ENCODE peak calls at places on chromosome 19, in six cellular contexts. E is IMR-90, C is H9, O is trophoblast cell, Z is H1, D is mesenchymal stem cell. T is an unnamed sample.

GRCh38 chr19:17676295-17676694 is 11.9 kb downstream of the UNC13A start:
- DNase-seq in E (no peak), C (no peak), O (no peak), Z (no peak), D (no peak), T (no peak)

GRCh38 chr19:4916292-4917082 is 7.2 kb downstream of the UHRF1 start:
- DNase-seq in E (no peak), C (no peak), O (no peak), Z (no peak), D (no peak), T (no peak)

GRCh38 chr19:35223856-35224505 is 4.6 kb downstream of the FAM187B start:
- DNase-seq in E (no peak), C (no peak), O (no peak), Z (no peak), D (no peak), T (no peak)

GRCh38 chr19:18629166-18630088 is 7.4 kb upstream of the KLHL26 start:
- DNase-seq in E (no peak), C (no peak), O (no peak), Z (no peak), D (no peak), T (no peak)

GRCh38 chr19:58154287-58154678 is 3.7 kb upstream of the ZNF329 start:
- DNase-seq in E (peak), C (peak), O (peak), Z (no peak), D (peak), T (no peak)

GRCh38 chr19:34500656-34501120 is 19.1 kb downstream of the WTIP start:
- DNase-seq in E (no peak), C (no peak), O (no peak), Z (no peak), D (no peak), T (no peak)

GRCh38 chr19:34485831-34486230 is 4.3 kb downstream of the WTIP start:
- DNase-seq in E (no peak), C (no peak), O (no peak), Z (no peak), D (no peak), T (no peak)

GRCh38 chr19:7980168-7980567 is 25.3 kb downstream of the ELAVL1 start:
- DNase-seq in E (no peak), C (no peak), O (no peak), Z (no peak), D (no peak), T (no peak)

GRCh38 chr19:31232220-31232619 is 117.0 kb downstream of the TSHZ3 start:
- DNase-seq in E (peak), C (no peak), O (no peak), Z (no peak), D (peak), T (no peak)

GRCh38 chr19:57099199-57099661 is 20.6 kb upstream of the USP29 start:
- DNase-seq in E (peak), C (peak), O (peak), Z (no peak), D (no peak), T (peak)

GRCh38 chr19:512548-513365 is 5.5 kb downstream of the TPGS1 start:
- DNase-seq in E (no peak), C (no peak), O (no peak), Z (no peak), D (no peak), T (no peak)

GRCh38 chr19:898663-899062 is 5.4 kb downstream of the RNU6-9 start:
- DNase-seq in E (no peak), C (no peak), O (no peak), Z (no peak), D (no peak), T (no peak)

GRCh38 chr19:6218497-6219146 is 61.2 kb downstream of the MLLT1 start:
- DNase-seq in E (peak), C (peak), O (peak), Z (peak), D (peak), T (peak)

GRCh38 chr19:3670258-3670795 is 29.9 kb downstream of the PIP5K1C start:
- DNase-seq in E (peak), C (no peak), O (peak), Z (no peak), D (peak), T (no peak)

GRCh38 chr19:35295792-35296462 is 4.0 kb downstream of the MAG start:
- DNase-seq in E (no peak), C (peak), O (no peak), Z (no peak), D (no peak), T (no peak)

GRCh38 chr19:8423821-8424223 is 10.7 kb downstream of the MARCHF2 start:
- DNase-seq in E (peak), C (peak), O (peak), Z (no peak), D (peak), T (peak)

GRCh38 chr19:55304279-55304978 is 20.6 kb downstream of the BRSK1 start:
- DNase-seq in E (no peak), C (peak), O (peak), Z (no peak), D (no peak), T (no peak)

GRCh38 chr19:9885077-9885552 is 50.0 kb downstream of the PIN1 start:
- DNase-seq in E (peak), C (no peak), O (no peak), Z (no peak), D (peak), T (no peak)

GRCh38 chr19:32830231-32831014 is 39.1 kb downstream of the SLC7A9 start:
- DNase-seq in E (peak), C (no peak), O (peak), Z (no peak), D (peak), T (no peak)

GRCh38 chr19:51742736-51743288 is 8.9 kb downstream of the FPR1 start:
- DNase-seq in E (no peak), C (no peak), O (peak), Z (no peak), D (no peak), T (no peak)

GRCh38 chr19:44848036-44848804 is 2.1 kb downstream of the NECTIN2 start:
- DNase-seq in E (peak), C (peak), O (peak), Z (no peak), D (peak), T (peak)

GRCh38 chr19:44845286-44845611 is 848 bp upstream of the NECTIN2 start:
- DNase-seq in E (no peak), C (no peak), O (no peak), Z (no peak), D (no peak), T (no peak)

GRCh38 chr19:44847144-44848035 is 1.3 kb downstream of the NECTIN2 start:
- DNase-seq in E (peak), C (peak), O (peak), Z (no peak), D (peak), T (peak)

GRCh38 chr19:44845612-44846454 is at the start of gene NECTIN2:
- DNase-seq in E (peak), C (peak), O (peak), Z (peak), D (peak), T (peak)

GRCh38 chr19:44846455-44847143 is 502 bp downstream of the NECTIN2 start:
- DNase-seq in E (no peak), C (peak), O (no peak), Z (no peak), D (peak), T (peak)
- H2BK5ac ChIP-seq in E (peak), C (no peak), O (peak), Z (peak), D (peak), T (peak)

GRCh38 chr19:29942404-29943261 is 594 bp downstream of the URI1 start:
- DNase-seq in E (no peak), C (peak), O (peak), Z (no peak), D (peak), T (peak)

GRCh38 chr19:29939628-29940027 is 2.4 kb upstream of the URI1 start:
- DNase-seq in E (no peak), C (no peak), O (no peak), Z (no peak), D (no peak), T (no peak)

GRCh38 chr19:29940971-29941585 is 961 bp upstream of the URI1 start:
- DNase-seq in E (no peak), C (no peak), O (no peak), Z (no peak), D (no peak), T (no peak)

GRCh38 chr19:29943615-29944014 is 1.6 kb downstream of the URI1 start:
- DNase-seq in E (no peak), C (no peak), O (no peak), Z (no peak), D (peak), T (no peak)

DNA sequence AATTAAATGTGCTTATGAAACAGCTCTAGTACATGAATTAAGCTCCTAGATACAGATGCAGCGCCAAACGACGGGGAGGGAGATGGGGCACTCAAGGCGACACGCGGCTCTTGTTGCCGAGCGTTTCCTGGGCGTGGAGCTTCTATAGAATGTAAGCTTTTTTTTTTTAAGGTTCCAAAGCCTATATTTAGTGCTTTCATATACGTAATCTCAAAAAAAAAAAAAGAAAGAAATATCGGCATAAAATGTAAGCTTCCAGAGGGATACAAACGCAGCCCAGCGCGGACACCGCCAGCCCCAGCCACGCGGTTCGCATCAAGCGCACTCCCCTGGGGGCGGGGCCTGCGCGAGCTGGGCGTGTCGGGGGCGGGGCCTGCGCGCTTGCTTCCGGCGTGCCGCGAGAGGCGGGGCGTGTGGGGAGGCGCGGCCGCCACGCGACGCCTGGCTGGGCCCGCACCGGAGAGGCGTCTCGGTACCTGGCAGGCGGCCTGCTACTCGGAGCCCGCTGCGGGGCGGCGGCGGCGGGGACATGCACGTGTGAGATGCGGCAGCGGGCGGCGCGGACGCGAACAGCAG is at the start of gene URI1:
- DNase-seq in E (peak), C (peak), O (peak), Z (peak), D (peak), T (peak)
- H3K4ac ChIP-seq in E (peak), C (no peak), O (peak), Z (peak), D (peak), T (no peak)

DNA sequence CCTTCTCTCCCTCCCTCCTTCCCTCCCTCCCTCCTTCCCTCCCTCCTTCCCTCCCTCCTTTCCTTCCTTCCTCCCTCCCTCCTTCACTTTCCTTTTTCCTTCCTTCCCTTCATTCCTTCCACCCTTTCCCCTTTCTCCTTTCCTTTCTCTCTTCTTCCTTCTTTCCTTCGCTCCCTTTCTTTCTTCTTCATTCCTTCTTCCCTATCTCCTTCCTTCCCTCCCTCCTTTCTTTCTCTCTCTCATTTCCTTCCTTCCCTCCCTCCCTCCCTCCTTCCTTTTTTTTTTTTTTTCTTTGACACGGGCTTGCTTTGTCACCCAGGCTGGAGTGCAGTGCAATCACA is 105.5 kb downstream of the IER2 start:
- DNase-seq in E (no peak), C (no peak), O (no peak), Z (no peak), D (no peak), T (no peak)
- H3K14ac ChIP-seq in E (no peak), C (no peak), O (no peak), Z (no peak), D (no peak), T (no peak)

DNA sequence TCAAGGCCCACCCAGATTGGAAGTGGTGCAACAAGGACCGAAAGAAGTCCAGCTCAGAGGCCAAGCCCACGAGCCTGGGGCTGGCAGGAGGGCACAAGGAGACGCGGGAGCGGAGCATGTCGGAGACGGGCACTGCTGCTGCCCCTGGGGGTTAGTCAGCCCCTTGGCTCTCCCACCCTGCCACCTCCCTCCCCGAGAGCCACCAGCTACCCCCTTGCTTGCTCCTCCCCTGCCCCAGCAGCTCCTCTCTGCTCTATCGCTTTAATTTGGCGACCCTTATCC is 14.2 kb upstream of the PRR19 start:
- DNase-seq in E (no peak), C (no peak), O (no peak), Z (no peak), D (no peak), T (no peak)
- H2BK5ac ChIP-seq in E (no peak), C (no peak), O (no peak), Z (no peak), D (no peak), T (no peak)

GRCh38 chr19:40567040-40567749 is 9.5 kb upstream of the SHKBP1 start:
- DNase-seq in E (no peak), C (no peak), O (no peak), Z (no peak), D (no peak), T (no peak)

GRCh38 chr19:40570313-40571004 is 6.2 kb upstream of the SHKBP1 start:
- DNase-seq in E (peak), C (peak), O (peak), Z (peak), D (peak), T (peak)

GRCh38 chr19:40565910-40566495 is 10.7 kb upstream of the SHKBP1 start:
- DNase-seq in E (no peak), C (no peak), O (no peak), Z (no peak), D (no peak), T (no peak)

GRCh38 chr19:40565355-40565754 is 11.3 kb upstream of the SHKBP1 start:
- DNase-seq in E (no peak), C (no peak), O (no peak), Z (no peak), D (no peak), T (no peak)

DNA sequence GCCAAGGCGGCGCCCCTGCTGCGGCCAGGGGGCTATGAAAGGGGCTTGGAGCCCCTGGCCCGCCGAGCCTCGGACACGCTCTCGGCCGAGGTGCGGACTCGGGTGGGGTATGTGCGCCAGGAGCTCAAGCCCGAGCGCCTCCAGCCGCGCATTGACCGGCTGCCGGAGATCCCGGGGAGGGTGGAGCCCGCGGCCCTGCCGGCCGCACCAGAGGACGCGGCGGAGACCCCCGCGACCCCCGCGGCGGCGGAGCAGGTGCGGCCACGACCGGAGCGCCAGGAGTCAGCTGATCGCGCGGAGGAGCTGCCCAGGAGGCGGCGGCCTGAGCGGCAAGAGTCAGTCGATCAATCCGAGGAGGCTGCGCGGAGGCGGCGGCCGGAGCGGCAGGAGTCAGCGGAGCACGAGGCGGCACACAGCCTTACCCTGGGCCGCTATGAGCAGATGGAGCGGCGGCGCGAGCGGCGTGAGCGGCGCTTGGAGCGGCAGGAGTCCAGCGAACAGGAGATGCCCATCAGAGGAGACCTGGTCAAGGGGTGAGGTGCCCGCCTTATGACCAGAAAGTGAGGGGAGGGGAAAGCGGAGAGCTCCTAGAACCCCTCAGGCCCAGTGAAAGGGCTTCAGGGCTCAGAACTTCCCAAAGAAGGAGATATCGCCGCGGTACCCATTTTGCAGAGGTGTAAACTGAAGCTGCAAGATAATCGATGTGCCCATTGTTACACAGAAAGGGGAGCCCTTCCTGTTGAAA is 8.8 kb upstream of the SHKBP1 start:
- DNase-seq in E (no peak), C (no peak), O (no peak), Z (no peak), D (no peak), T (no peak)
- H3K4ac ChIP-seq in E (peak), C (no peak), O (no peak), Z (no peak), D (no peak), T (no peak)

DNA sequence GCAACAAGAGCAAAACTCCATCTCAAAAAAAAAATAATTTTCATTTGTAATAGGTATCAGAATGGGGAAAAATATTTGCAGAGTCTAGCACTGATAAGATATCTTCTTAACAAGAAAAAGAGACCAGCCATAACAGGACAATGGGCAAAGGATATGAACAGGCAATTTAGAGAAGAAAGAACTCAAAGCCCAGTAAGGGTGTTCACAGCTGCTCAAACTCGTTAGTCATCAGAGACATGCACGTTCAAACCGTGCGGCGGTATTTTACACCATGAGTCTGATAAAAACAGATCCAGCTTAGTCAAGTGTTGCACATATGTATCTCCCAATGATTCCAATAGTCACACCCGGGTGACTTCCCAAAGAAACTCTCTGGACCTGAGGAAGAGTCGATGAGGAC is 13.7 kb upstream of the NCCRP1 start:
- DNase-seq in E (no peak), C (no peak), O (peak), Z (no peak), D (no peak), T (no peak)
- H3K14ac ChIP-seq in E (no peak), C (no peak), O (no peak), Z (no peak), D (no peak), T (no peak)

GRCh38 chr19:1911995-1912394 is 6.8 kb downstream of the ADAT3 start:
- DNase-seq in E (no peak), C (no peak), O (no peak), Z (no peak), D (no peak), T (no peak)
- H2BK5ac ChIP-seq in E (no peak), C (no peak), O (no peak), Z (no peak), D (no peak), T (no peak)

DNA sequence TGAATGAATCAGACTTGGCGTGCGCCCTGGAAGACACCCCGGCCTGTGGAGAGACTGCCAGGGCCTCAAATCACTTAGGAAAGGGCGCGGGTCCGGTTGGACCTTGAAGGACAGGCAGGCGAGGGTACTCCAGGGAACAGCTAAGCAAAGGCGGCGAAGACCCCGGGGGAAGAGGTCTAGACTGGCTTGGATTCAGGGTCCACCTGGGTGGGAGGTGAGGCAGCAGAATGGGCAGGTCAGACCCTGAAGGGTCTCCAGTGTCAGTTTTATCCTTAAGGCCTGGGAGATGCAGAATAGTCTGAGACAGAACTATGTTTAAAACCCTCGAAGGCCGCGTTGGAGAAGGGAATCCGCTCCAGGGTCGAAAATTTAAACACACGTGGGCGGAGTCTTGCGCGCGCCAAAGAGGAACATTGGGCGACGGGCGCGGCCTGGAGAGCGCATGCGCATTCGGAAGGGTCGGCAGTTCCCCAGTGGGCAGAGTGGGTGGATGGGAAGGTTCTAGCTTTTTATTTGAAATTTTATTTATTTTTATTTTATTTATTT is 567 bp upstream of the SMG9 start:
- DNase-seq in E (peak), C (peak), O (peak), Z (no peak), D (peak), T (peak)
- H3K4ac ChIP-seq in E (peak), C (peak), O (peak), Z (peak), D (peak), T (no peak)

GRCh38 chr19:39847525-39847924 is 1.3 kb upstream of the FBL start:
- DNase-seq in E (no peak), C (no peak), O (peak), Z (no peak), D (no peak), T (no peak)

GRCh38 chr19:39846678-39847486 is 703 bp upstream of the FBL start:
- DNase-seq in E (no peak), C (peak), O (no peak), Z (no peak), D (no peak), T (no peak)

GRCh38 chr19:39850892-39851291 is 4.7 kb upstream of the FBL start:
- DNase-seq in E (no peak), C (no peak), O (no peak), Z (no peak), D (no peak), T (no peak)

GRCh38 chr19:39846176-39846677 is at the start of gene FBL:
- DNase-seq in E (peak), C (peak), O (peak), Z (peak), D (peak), T (peak)

GRCh38 chr19:39848392-39848791 is 2.2 kb upstream of the FBL start:
- DNase-seq in E (no peak), C (no peak), O (no peak), Z (no peak), D (no peak), T (no peak)
- H3K14ac ChIP-seq in E (no peak), C (no peak), O (no peak), Z (no peak), D (no peak), T (no peak)

GRCh38 chr19:47155141-47155540 is 24.5 kb downstream of the SAE1 start:
- DNase-seq in E (no peak), C (no peak), O (no peak), Z (no peak), D (no peak), T (no peak)

GRCh38 chr19:47156861-47157454 is 26.3 kb downstream of the SAE1 start:
- DNase-seq in E (no peak), C (no peak), O (no peak), Z (no peak), D (peak), T (no peak)

GRCh38 chr19:47158879-47159509 is 28.4 kb downstream of the SAE1 start:
- DNase-seq in E (peak), C (no peak), O (no peak), Z (no peak), D (no peak), T (no peak)

GRCh38 chr19:47157455-47158321 is 27.1 kb downstream of the SAE1 start:
- DNase-seq in E (peak), C (peak), O (peak), Z (peak), D (peak), T (peak)

GRCh38 chr19:47158367-47158791 is 27.7 kb downstream of the SAE1 start:
- DNase-seq in E (no peak), C (no peak), O (no peak), Z (no peak), D (no peak), T (no peak)
- H2BK5ac ChIP-seq in E (peak), C (peak), O (peak), Z (peak), D (peak), T (no peak)

T was measured in neuronal stem cell.